ENCODE peak calls at places on chromosomes 3 and 15, in eight cellular contexts. C is hippocampal formation, Z is fibroblast of pulmonary artery, Q is HTR-8/SVneo, X is posterior vena cava, M is NCI-H1105 treated with DMSO at 0.1 percent for 48 hours, A is SK-MEL-5, I is NCI-H446. E is an unnamed sample.

GRCh38 chr3:40258555-40258954 is 51.0 kb upstream of the EIF1B start:
- DNase-seq in I (no peak), M (no peak), A (peak), C (no peak), X (no peak), Z (peak), Q (no peak), E (no peak)

GRCh38 chr15:83287541-83288027 is 3.1 kb upstream of the BNC1 start:
- DNase-seq in M (no peak), I (no peak), A (no peak), Z (peak), C (no peak), Q (peak), X (no peak), E (no peak)

GRCh38 chr15:95170587-95171380 is 939.4 kb downstream of the MCTP2 start:
- DNase-seq in X (no peak), A (no peak), C (no peak), M (no peak), I (no peak), Z (no peak), Q (peak), E (no peak)

GRCh38 chr15:62067448-62068044 is 769 bp downstream of the C2CD4A start:
- DNase-seq in Z (peak), M (peak), X (no peak), A (no peak), C (no peak), Q (no peak), I (no peak), E (peak)

GRCh38 chr3:192571197-192571791 is 156.0 kb downstream of the FGF12 start:
- DNase-seq in C (peak), X (peak), M (peak), Q (no peak), A (no peak), I (no peak), Z (peak), E (no peak)

GRCh38 chr3:129665024-129665768 is 58.7 kb upstream of the PLXND1 start:
- DNase-seq in I (no peak), Z (peak), M (no peak), A (no peak), Q (no peak), C (no peak), X (no peak), E (no peak)

GRCh38 chr3:107143206-107143605 is 234.0 kb upstream of the CCDC54 start:
- DNase-seq in M (peak), X (no peak), Z (no peak), Q (no peak), A (no peak), C (no peak), I (no peak), E (no peak)

GRCh38 chr15:97875513-97876285 is 84.8 kb upstream of the ARRDC4 start:
- DNase-seq in Q (no peak), Z (no peak), A (no peak), M (no peak), X (no peak), I (no peak), C (no peak), E (peak)

GRCh38 chr3:13715167-13715954 is 164.5 kb downstream of the WNT7A start:
- DNase-seq in X (peak), A (no peak), I (no peak), Q (no peak), M (no peak), C (no peak), Z (no peak), E (no peak)

GRCh38 chr15:33126559-33127290 is 67.8 kb downstream of the FMN1 start:
- DNase-seq in Q (peak), Z (peak), C (peak), I (no peak), X (peak), M (peak), A (peak), E (peak)

GRCh38 chr3:194255252-194256039 is 95.7 kb downstream of the CPN2 start:
- DNase-seq in A (peak), I (no peak), Q (no peak), Z (peak), X (peak), C (peak), M (no peak), E (peak)

GRCh38 chr15:50312636-50313035 is 42.4 kb downstream of the GABPB1 start:
- DNase-seq in Z (no peak), X (no peak), I (no peak), Q (no peak), C (no peak), M (no peak), A (no peak), E (no peak)

GRCh38 chr3:38122712-38123290 is 14.1 kb downstream of the ACAA1 start:
- DNase-seq in M (no peak), C (no peak), I (no peak), X (peak), A (no peak), Q (no peak), Z (no peak), E (no peak)

GRCh38 chr3:115990669-115991068 is 367.4 kb downstream of the GAP43 start:
- DNase-seq in I (no peak), X (no peak), M (no peak), C (no peak), Z (no peak), A (no peak), Q (no peak), E (no peak)

GRCh38 chr3:100600181-100601042 is 9.0 kb upstream of the ADGRG7 start:
- DNase-seq in M (peak), X (no peak), Q (no peak), C (no peak), I (no peak), Z (no peak), A (no peak), E (no peak)

GRCh38 chr3:195731356-195731960 is 10.7 kb downstream of the MUC20 start:
- DNase-seq in I (no peak), C (no peak), X (peak), Q (no peak), M (no peak), A (no peak), Z (no peak), E (no peak)

GRCh38 chr15:80180468-80180867 is 27.7 kb downstream of the FAH start:
- DNase-seq in Z (no peak), Q (no peak), A (no peak), M (no peak), X (peak), C (no peak), I (no peak), E (no peak)

GRCh38 chr3:45140392-45140791 is 5.8 kb downstream of the CDCP1 start:
- DNase-seq in X (no peak), C (no peak), Z (peak), I (no peak), M (no peak), A (no peak), Q (no peak), E (no peak)

GRCh38 chr3:22555753-22556152 is 647.4 kb upstream of the UBE2E2 start:
- DNase-seq in Z (no peak), M (no peak), X (no peak), Q (no peak), I (no peak), A (no peak), C (no peak), E (no peak)

GRCh38 chr3:133269393-133269792 is 130.5 kb upstream of the BFSP2 start:
- DNase-seq in A (no peak), C (no peak), I (peak), Q (no peak), M (peak), Z (no peak), X (no peak), E (no peak)

GRCh38 chr3:40631341-40631995 is 106.7 kb downstream of the ZNF621 start:
- DNase-seq in C (no peak), A (no peak), M (no peak), Q (no peak), X (no peak), Z (no peak), I (no peak), E (peak)

GRCh38 chr3:189903562-189904250 is 217.0 kb downstream of the P3H2 start:
- DNase-seq in C (no peak), M (no peak), X (no peak), I (no peak), Z (peak), Q (no peak), A (no peak), E (peak)

GRCh38 chr3:131083190-131083863 is 56.6 kb downstream of the NEK11 start:
- DNase-seq in A (no peak), Z (peak), X (no peak), Q (no peak), I (peak), C (peak), M (peak), E (peak)